ENCODE peak calls at places on chromosomes 2 and 18, in four cellular contexts. One of them, this sample, is unnamed.
A peak's percentile ranks its signal among the peaks of the same experiment; 100 is the strongest.

GRCh38 chr18:47151457-47151856 is 1.2 kb upstream of the HDHD2 start:
- DNase-seq in activated CD8-positive, alpha-beta T cell treated with anti-CD3 and anti-CD28 coated beads for 36 hours: no peak
- DNase-seq in uterus: no peak
- DNase-seq in glutamatergic neuron: no peak
- DNase-seq in this sample: no peak

GRCh38 chr2:64975232-64975791 is 13.9 kb upstream of the SLC1A4 start:
- DNase-seq in activated CD8-positive, alpha-beta T cell treated with anti-CD3 and anti-CD28 coated beads for 36 hours: no peak
- DNase-seq in uterus: peak; percentile 32
- DNase-seq in glutamatergic neuron: no peak
- DNase-seq in this sample: no peak

GRCh38 chr18:32351014-32351413 is 119.7 kb downstream of the GAREM1 start:
- DNase-seq in activated CD8-positive, alpha-beta T cell treated with anti-CD3 and anti-CD28 coated beads for 36 hours: no peak
- DNase-seq in uterus: no peak
- DNase-seq in glutamatergic neuron: no peak
- DNase-seq in this sample: no peak

GRCh38 chr2:24866946-24867345 is 53.1 kb downstream of the ADCY3 start:
- DNase-seq in activated CD8-positive, alpha-beta T cell treated with anti-CD3 and anti-CD28 coated beads for 36 hours: no peak
- DNase-seq in uterus: no peak
- DNase-seq in glutamatergic neuron: no peak
- DNase-seq in this sample: no peak

GRCh38 chr2:233026211-233026813 is 6.2 kb upstream of the NEU2 start:
- DNase-seq in activated CD8-positive, alpha-beta T cell treated with anti-CD3 and anti-CD28 coated beads for 36 hours: no peak
- DNase-seq in uterus: no peak
- DNase-seq in glutamatergic neuron: no peak
- DNase-seq in this sample: no peak

GRCh38 chr2:21198637-21199036 is 74.9 kb downstream of the TDRD15 start:
- DNase-seq in activated CD8-positive, alpha-beta T cell treated with anti-CD3 and anti-CD28 coated beads for 36 hours: no peak
- DNase-seq in uterus: no peak
- DNase-seq in glutamatergic neuron: no peak
- DNase-seq in this sample: no peak

GRCh38 chr2:217901826-217902225 is 101.0 kb downstream of the TNS1 start:
- DNase-seq in activated CD8-positive, alpha-beta T cell treated with anti-CD3 and anti-CD28 coated beads for 36 hours: peak; percentile 17
- DNase-seq in uterus: peak; percentile 70
- DNase-seq in glutamatergic neuron: no peak
- DNase-seq in this sample: no peak

GRCh38 chr18:3998698-3999333 is 456.3 kb downstream of the DLGAP1 start:
- DNase-seq in activated CD8-positive, alpha-beta T cell treated with anti-CD3 and anti-CD28 coated beads for 36 hours: peak; percentile 48
- DNase-seq in uterus: no peak
- DNase-seq in glutamatergic neuron: no peak
- DNase-seq in this sample: no peak

This sample was measured in retina.